ENCODE peak calls at places on chromosomes 11 and 22, in six cellular contexts. D, T, P, O, I and R are unnamed samples.

GRCh38 chr22:29842740-29843139 is 4.7 kb upstream of the ASCC2 start:
- DNase-seq in O (no peak), P (peak; percentile 88), D (peak; percentile 92), T (no peak), I (no peak), R (no peak)

GRCh38 chr11:76156971-76157427 is 49.3 kb downstream of the WNT11 start:
- DNase-seq in D (no peak), I (no peak), P (no peak), O (no peak), T (no peak), R (no peak)

GRCh38 chr22:29979645-29980303 is 96.8 kb downstream of the MTMR3 start:
- DNase-seq in I (no peak), D (no peak), P (no peak), T (no peak), O (no peak), R (no peak)

GRCh38 chr11:111743700-111744099 is 22.5 kb downstream of the PPP2R1B start:
- DNase-seq in D (no peak), I (no peak), T (no peak), P (no peak), O (no peak), R (no peak)

GRCh38 chr11:72573380-72573949 is 100.8 kb downstream of the PDE2A start:
- DNase-seq in T (peak; percentile 33), I (peak; percentile 23), D (peak; percentile 28), P (no peak), O (no peak), R (no peak)

GRCh38 chr11:56849250-56849649 is 100.8 kb upstream of the OR9G4 start:
- DNase-seq in O (no peak), T (no peak), D (no peak), P (no peak), I (no peak), R (no peak)

GRCh38 chr11:65778901-65779668 is 1.7 kb downstream of the AP5B1 start:
- DNase-seq in P (no peak), O (no peak), I (no peak), T (no peak), D (no peak), R (no peak)

GRCh38 chr22:39349967-39350802 is at the start of gene SYNGR1:
- DNase-seq in P (no peak), T (no peak), D (no peak), I (no peak), O (no peak), R (no peak)

GRCh38 chr22:49829044-49829719 is 1.5 kb upstream of the BRD1 start:
- DNase-seq in D (no peak), I (no peak), T (no peak), P (no peak), O (no peak), R (peak; percentile 49)

GRCh38 chr22:24503137-24503850 is 8.2 kb downstream of the UPB1 start:
- DNase-seq in O (no peak), T (peak; percentile 50), P (no peak), I (peak; percentile 94), D (peak; percentile 58), R (peak; percentile 74)

GRCh38 chr22:19524170-19525115 is at the start of gene CLDN5:
- DNase-seq in D (peak; percentile 12), P (no peak), I (no peak), O (no peak), T (no peak), R (no peak)

GRCh38 chr22:28032896-28033295 is 113.8 kb upstream of the PITPNB start:
- DNase-seq in P (no peak), I (no peak), D (no peak), T (no peak), O (no peak), R (no peak)

GRCh38 chr11:830295-831131 is 2.2 kb upstream of the CD151 start:
- DNase-seq in P (no peak), I (peak; percentile 66), O (no peak), T (no peak), D (peak; percentile 55), R (peak; percentile 83)

GRCh38 chr22:36194971-36195370 is 6.6 kb downstream of the APOL4 start:
- DNase-seq in O (no peak), I (peak; percentile 64), P (no peak), T (peak; percentile 32), D (peak; percentile 83), R (peak; percentile 39)

GRCh38 chr22:29704528-29705285 is 15.1 kb upstream of the CABP7 start:
- DNase-seq in P (no peak), T (peak; percentile 61), D (peak; percentile 68), I (no peak), O (no peak), R (no peak)

GRCh38 chr22:30705710-30706651 is 11.3 kb downstream of the OSBP2 start:
- DNase-seq in P (peak; percentile 90), I (no peak), O (no peak), T (no peak), D (peak; percentile 74), R (peak; percentile 18)

GRCh38 chr11:44305643-44306468 is 4.1 kb downstream of the ALX4 start:
- DNase-seq in T (no peak), O (no peak), D (no peak), P (no peak), I (no peak), R (no peak)

GRCh38 chr22:23530106-23530505 is 50.0 kb downstream of the IGLL1 start:
- DNase-seq in T (no peak), O (no peak), I (no peak), D (no peak), P (no peak), R (peak; percentile 15)

GRCh38 chr11:42234381-42235035 is 775.1 kb upstream of the LRRC4C start:
- DNase-seq in I (no peak), O (no peak), P (no peak), D (no peak), T (no peak), R (no peak)

GRCh38 chr11:2461253-2462091 is 16.7 kb downstream of the KCNQ1 start:
- DNase-seq in P (no peak), O (no peak), T (no peak), D (no peak), I (no peak), R (no peak)

GRCh38 chr11:117884994-117885393 is 8.5 kb upstream of the FXYD6 start:
- DNase-seq in T (no peak), P (no peak), D (peak; percentile 56), O (no peak), I (no peak), R (no peak)

GRCh38 chr22:39364646-39365405 is 15.0 kb downstream of the SYNGR1 start:
- DNase-seq in D (peak; percentile 20), T (no peak), P (no peak), I (no peak), O (no peak), R (no peak)

GRCh38 chr11:2444301-2445106 is at the start of the genes KCNQ1 and TRPM5:
- DNase-seq in P (no peak), O (peak; percentile 54), D (no peak), T (no peak), I (no peak), R (peak; percentile 61)

GRCh38 chr11:12707500-12707880 is 33.3 kb downstream of the TEAD1 start:
- DNase-seq in O (no peak), I (no peak), D (no peak), P (no peak), T (no peak), R (no peak)

GRCh38 chr22:26322179-26322905 is 106.7 kb upstream of the ASPHD2 start:
- DNase-seq in I (no peak), D (no peak), P (peak; percentile 98), O (no peak), T (no peak), R (peak; percentile 73)

GRCh38 chr22:39543095-39543494 is 10.5 kb upstream of the RPS19BP1 start:
- DNase-seq in T (no peak), D (no peak), I (peak; percentile 46), O (no peak), P (no peak), R (no peak)

GRCh38 chr22:47161631-47162030 is 399.2 kb downstream of the TBC1D22A start:
- DNase-seq in T (no peak), D (no peak), P (no peak), I (no peak), O (peak; percentile 3), R (no peak)

GRCh38 chr22:34105461-34106062 is 185.3 kb upstream of the LARGE1 start:
- DNase-seq in T (peak; percentile 61), I (no peak), P (no peak), D (no peak), O (no peak), R (peak; percentile 35)

GRCh38 chr11:78800089-78800690 is 225.5 kb upstream of the NARS2 start:
- DNase-seq in O (no peak), I (no peak), D (no peak), P (no peak), T (no peak), R (no peak)

GRCh38 chr11:99325807-99326206 is 305.1 kb downstream of the CNTN5 start:
- DNase-seq in I (no peak), T (no peak), P (peak; percentile 94), D (peak; percentile 89), O (no peak), R (no peak)

GRCh38 chr11:45017329-45017728 is 66.6 kb upstream of the TP53I11 start:
- DNase-seq in P (no peak), D (no peak), I (no peak), T (no peak), O (no peak), R (no peak)

GRCh38 chr11:76695767-76696166 is 25.2 kb upstream of the LRRC32 start:
- DNase-seq in T (no peak), P (no peak), O (no peak), D (no peak), I (no peak), R (no peak)

GRCh38 chr22:45157907-45158306 is 5.8 kb upstream of the NUP50 start:
- DNase-seq in P (no peak), O (no peak), T (no peak), I (no peak), D (no peak), R (no peak)

GRCh38 chr22:23501244-23501643 is 78.8 kb downstream of the IGLL1 start:
- DNase-seq in I (no peak), D (no peak), P (no peak), T (no peak), O (no peak), R (no peak)

GRCh38 chr11:57761301-57762234 is at the start of gene CTNND1:
- DNase-seq in D (peak; percentile 99), I (no peak), P (peak; percentile 94), T (peak; percentile 51), O (no peak), R (peak; percentile 91)

GRCh38 chr22:30876925-30877553 is 91.5 kb downstream of the MORC2 start:
- DNase-seq in T (peak; percentile 44), I (no peak), D (peak; percentile 70), O (no peak), P (no peak), R (no peak)

GRCh38 chr22:42865536-42865935 is 8.5 kb upstream of the ARFGAP3 start:
- DNase-seq in T (no peak), O (no peak), I (no peak), P (no peak), D (peak; percentile 39), R (no peak)

GRCh38 chr11:116707250-116707649 is 65.5 kb downstream of the BUD13 start:
- DNase-seq in P (no peak), T (no peak), D (no peak), O (no peak), I (no peak), R (no peak)